ENCODE peak calls at places on chromosomes 7 and 10, in nine cellular contexts. One of them, this sample, is unnamed.

GRCh38 chr10:83769421-83769820 is 369.9 kb upstream of the GHITM start:
- DNase-seq in activated T-cell treated with anti-CD3 and anti-CD28 coated beads, Interleukin-2, amount 50 U/mL, for 4 hours: no peak
- DNase-seq in GM04504: no peak
- DNase-seq in ELF-1: no peak
- DNase-seq in fibroblast of the aortic adventitia: no peak
- DNase-seq in activated CD4-positive, alpha-beta T cell treated with anti-CD3 and anti-CD28 coated beads, Interleukin-2, amount 50 U/mL, for 1 hour: no peak
- DNase-seq in brain microvascular endothelial cell: no peak
- DNase-seq in NCI-H1417 treated with DMSO at 0.1 percent for 48 hours: no peak
- DNase-seq in lower lobe of right lung: no peak
- DNase-seq in this sample: no peak

GRCh38 chr10:33070101-33070500 is 112.1 kb upstream of the ITGB1 start:
- DNase-seq in ELF-1: no peak
- DNase-seq in lower lobe of right lung: no peak
- DNase-seq in activated T-cell treated with anti-CD3 and anti-CD28 coated beads, Interleukin-2, amount 50 U/mL, for 4 hours: no peak
- DNase-seq in NCI-H1417 treated with DMSO at 0.1 percent for 48 hours: no peak
- DNase-seq in GM04504: no peak
- DNase-seq in brain microvascular endothelial cell: no peak
- DNase-seq in activated CD4-positive, alpha-beta T cell treated with anti-CD3 and anti-CD28 coated beads, Interleukin-2, amount 50 U/mL, for 1 hour: no peak
- DNase-seq in fibroblast of the aortic adventitia: no peak
- DNase-seq in this sample: no peak

GRCh38 chr7:45582136-45582742 is 8.1 kb downstream of the ADCY1 start:
- DNase-seq in brain microvascular endothelial cell: no peak
- DNase-seq in activated T-cell treated with anti-CD3 and anti-CD28 coated beads, Interleukin-2, amount 50 U/mL, for 4 hours: no peak
- DNase-seq in activated CD4-positive, alpha-beta T cell treated with anti-CD3 and anti-CD28 coated beads, Interleukin-2, amount 50 U/mL, for 1 hour: no peak
- DNase-seq in NCI-H1417 treated with DMSO at 0.1 percent for 48 hours: no peak
- DNase-seq in ELF-1: no peak
- DNase-seq in fibroblast of the aortic adventitia: no peak
- DNase-seq in lower lobe of right lung: no peak
- DNase-seq in GM04504: no peak
- DNase-seq in this sample: no peak

GRCh38 chr10:33129987-33130386 is 172.0 kb upstream of the ITGB1 start:
- DNase-seq in brain microvascular endothelial cell: peak; percentile 93
- DNase-seq in GM04504: no peak
- DNase-seq in NCI-H1417 treated with DMSO at 0.1 percent for 48 hours: no peak
- DNase-seq in activated T-cell treated with anti-CD3 and anti-CD28 coated beads, Interleukin-2, amount 50 U/mL, for 4 hours: no peak
- DNase-seq in ELF-1: no peak
- DNase-seq in lower lobe of right lung: no peak
- DNase-seq in fibroblast of the aortic adventitia: peak; percentile 77
- DNase-seq in activated CD4-positive, alpha-beta T cell treated with anti-CD3 and anti-CD28 coated beads, Interleukin-2, amount 50 U/mL, for 1 hour: no peak
- DNase-seq in this sample: no peak

GRCh38 chr10:33066558-33067236 is 108.7 kb upstream of the ITGB1 start:
- DNase-seq in activated T-cell treated with anti-CD3 and anti-CD28 coated beads, Interleukin-2, amount 50 U/mL, for 4 hours: no peak
- DNase-seq in brain microvascular endothelial cell: peak; percentile 51
- DNase-seq in fibroblast of the aortic adventitia: peak; percentile 80
- DNase-seq in NCI-H1417 treated with DMSO at 0.1 percent for 48 hours: no peak
- DNase-seq in lower lobe of right lung: no peak
- DNase-seq in GM04504: peak; percentile 83
- DNase-seq in ELF-1: peak; percentile 35
- DNase-seq in activated CD4-positive, alpha-beta T cell treated with anti-CD3 and anti-CD28 coated beads, Interleukin-2, amount 50 U/mL, for 1 hour: no peak
- DNase-seq in this sample: no peak

GRCh38 chr10:6382081-6382480 is 179.3 kb downstream of the PFKFB3 start:
- DNase-seq in NCI-H1417 treated with DMSO at 0.1 percent for 48 hours: no peak
- DNase-seq in ELF-1: no peak
- DNase-seq in GM04504: peak; percentile 40
- DNase-seq in fibroblast of the aortic adventitia: peak; percentile 49
- DNase-seq in activated T-cell treated with anti-CD3 and anti-CD28 coated beads, Interleukin-2, amount 50 U/mL, for 4 hours: peak; percentile 32
- DNase-seq in activated CD4-positive, alpha-beta T cell treated with anti-CD3 and anti-CD28 coated beads, Interleukin-2, amount 50 U/mL, for 1 hour: peak; percentile 30
- DNase-seq in brain microvascular endothelial cell: no peak
- DNase-seq in lower lobe of right lung: no peak
- DNase-seq in this sample: peak; percentile 58

GRCh38 chr7:387132-388022 is 97.4 kb downstream of the FOXL3 start:
- DNase-seq in lower lobe of right lung: peak; percentile 36
- DNase-seq in brain microvascular endothelial cell: no peak
- DNase-seq in activated T-cell treated with anti-CD3 and anti-CD28 coated beads, Interleukin-2, amount 50 U/mL, for 4 hours: no peak
- DNase-seq in NCI-H1417 treated with DMSO at 0.1 percent for 48 hours: no peak
- DNase-seq in fibroblast of the aortic adventitia: no peak
- DNase-seq in activated CD4-positive, alpha-beta T cell treated with anti-CD3 and anti-CD28 coated beads, Interleukin-2, amount 50 U/mL, for 1 hour: no peak
- DNase-seq in ELF-1: no peak
- DNase-seq in GM04504: no peak
- DNase-seq in this sample: no peak

GRCh38 chr7:157940497-157940896 is 603.7 kb downstream of the DNAJB6 start:
- DNase-seq in GM04504: no peak
- DNase-seq in brain microvascular endothelial cell: no peak
- DNase-seq in ELF-1: no peak
- DNase-seq in activated T-cell treated with anti-CD3 and anti-CD28 coated beads, Interleukin-2, amount 50 U/mL, for 4 hours: no peak
- DNase-seq in activated CD4-positive, alpha-beta T cell treated with anti-CD3 and anti-CD28 coated beads, Interleukin-2, amount 50 U/mL, for 1 hour: no peak
- DNase-seq in NCI-H1417 treated with DMSO at 0.1 percent for 48 hours: no peak
- DNase-seq in lower lobe of right lung: no peak
- DNase-seq in fibroblast of the aortic adventitia: no peak
- DNase-seq in this sample: no peak

GRCh38 chr10:102634696-102635095 is 9.6 kb upstream of the TRIM8 start:
- DNase-seq in activated T-cell treated with anti-CD3 and anti-CD28 coated beads, Interleukin-2, amount 50 U/mL, for 4 hours: no peak
- DNase-seq in ELF-1: no peak
- DNase-seq in brain microvascular endothelial cell: no peak
- DNase-seq in lower lobe of right lung: peak; percentile 41
- DNase-seq in activated CD4-positive, alpha-beta T cell treated with anti-CD3 and anti-CD28 coated beads, Interleukin-2, amount 50 U/mL, for 1 hour: no peak
- DNase-seq in fibroblast of the aortic adventitia: no peak
- DNase-seq in GM04504: no peak
- DNase-seq in NCI-H1417 treated with DMSO at 0.1 percent for 48 hours: no peak
- DNase-seq in this sample: no peak

GRCh38 chr10:103766751-103767509 is 88.4 kb downstream of the SH3PXD2A start:
- DNase-seq in activated CD4-positive, alpha-beta T cell treated with anti-CD3 and anti-CD28 coated beads, Interleukin-2, amount 50 U/mL, for 1 hour: no peak
- DNase-seq in ELF-1: peak; percentile 53
- DNase-seq in fibroblast of the aortic adventitia: no peak
- DNase-seq in NCI-H1417 treated with DMSO at 0.1 percent for 48 hours: no peak
- DNase-seq in brain microvascular endothelial cell: no peak
- DNase-seq in activated T-cell treated with anti-CD3 and anti-CD28 coated beads, Interleukin-2, amount 50 U/mL, for 4 hours: no peak
- DNase-seq in GM04504: no peak
- DNase-seq in lower lobe of right lung: no peak
- DNase-seq in this sample: no peak

GRCh38 chr7:98354511-98355249 is 46.2 kb downstream of the BAIAP2L1 start:
- DNase-seq in ELF-1: peak; percentile 90
- DNase-seq in brain microvascular endothelial cell: peak; percentile 83
- DNase-seq in lower lobe of right lung: peak; percentile 75
- DNase-seq in NCI-H1417 treated with DMSO at 0.1 percent for 48 hours: no peak
- DNase-seq in fibroblast of the aortic adventitia: peak; percentile 78
- DNase-seq in activated CD4-positive, alpha-beta T cell treated with anti-CD3 and anti-CD28 coated beads, Interleukin-2, amount 50 U/mL, for 1 hour: no peak
- DNase-seq in GM04504: no peak
- DNase-seq in activated T-cell treated with anti-CD3 and anti-CD28 coated beads, Interleukin-2, amount 50 U/mL, for 4 hours: no peak
- DNase-seq in this sample: no peak

GRCh38 chr7:66832531-66833351 is 88.3 kb upstream of the TMEM248 start:
- DNase-seq in activated T-cell treated with anti-CD3 and anti-CD28 coated beads, Interleukin-2, amount 50 U/mL, for 4 hours: no peak
- DNase-seq in ELF-1: no peak
- DNase-seq in brain microvascular endothelial cell: no peak
- DNase-seq in NCI-H1417 treated with DMSO at 0.1 percent for 48 hours: no peak
- DNase-seq in fibroblast of the aortic adventitia: no peak
- DNase-seq in activated CD4-positive, alpha-beta T cell treated with anti-CD3 and anti-CD28 coated beads, Interleukin-2, amount 50 U/mL, for 1 hour: no peak
- DNase-seq in GM04504: no peak
- DNase-seq in lower lobe of right lung: peak; percentile 30
- DNase-seq in this sample: no peak

GRCh38 chr7:85014936-85015335 is 171.9 kb downstream of the SEMA3D start:
- DNase-seq in GM04504: no peak
- DNase-seq in brain microvascular endothelial cell: no peak
- DNase-seq in NCI-H1417 treated with DMSO at 0.1 percent for 48 hours: no peak
- DNase-seq in activated T-cell treated with anti-CD3 and anti-CD28 coated beads, Interleukin-2, amount 50 U/mL, for 4 hours: no peak
- DNase-seq in lower lobe of right lung: no peak
- DNase-seq in activated CD4-positive, alpha-beta T cell treated with anti-CD3 and anti-CD28 coated beads, Interleukin-2, amount 50 U/mL, for 1 hour: no peak
- DNase-seq in fibroblast of the aortic adventitia: no peak
- DNase-seq in ELF-1: no peak
- DNase-seq in this sample: no peak

GRCh38 chr7:36287371-36288241 is 102.1 kb upstream of the ANLN start:
- DNase-seq in GM04504: no peak
- DNase-seq in brain microvascular endothelial cell: no peak
- DNase-seq in lower lobe of right lung: no peak
- DNase-seq in activated T-cell treated with anti-CD3 and anti-CD28 coated beads, Interleukin-2, amount 50 U/mL, for 4 hours: peak; percentile 17
- DNase-seq in ELF-1: no peak
- DNase-seq in activated CD4-positive, alpha-beta T cell treated with anti-CD3 and anti-CD28 coated beads, Interleukin-2, amount 50 U/mL, for 1 hour: no peak
- DNase-seq in NCI-H1417 treated with DMSO at 0.1 percent for 48 hours: no peak
- DNase-seq in fibroblast of the aortic adventitia: no peak
- DNase-seq in this sample: no peak

GRCh38 chr7:16494955-16495719 is 29.6 kb upstream of the SOSTDC1 start:
- DNase-seq in GM04504: no peak
- DNase-seq in NCI-H1417 treated with DMSO at 0.1 percent for 48 hours: no peak
- DNase-seq in fibroblast of the aortic adventitia: no peak
- DNase-seq in brain microvascular endothelial cell: no peak
- DNase-seq in activated T-cell treated with anti-CD3 and anti-CD28 coated beads, Interleukin-2, amount 50 U/mL, for 4 hours: no peak
- DNase-seq in activated CD4-positive, alpha-beta T cell treated with anti-CD3 and anti-CD28 coated beads, Interleukin-2, amount 50 U/mL, for 1 hour: no peak
- DNase-seq in ELF-1: no peak
- DNase-seq in lower lobe of right lung: no peak
- DNase-seq in this sample: no peak

GRCh38 chr7:134777908-134778580 is 1.4 kb upstream of the CALD1 start:
- DNase-seq in fibroblast of the aortic adventitia: peak; percentile 74
- DNase-seq in lower lobe of right lung: no peak
- DNase-seq in GM04504: no peak
- DNase-seq in activated T-cell treated with anti-CD3 and anti-CD28 coated beads, Interleukin-2, amount 50 U/mL, for 4 hours: no peak
- DNase-seq in NCI-H1417 treated with DMSO at 0.1 percent for 48 hours: no peak
- DNase-seq in activated CD4-positive, alpha-beta T cell treated with anti-CD3 and anti-CD28 coated beads, Interleukin-2, amount 50 U/mL, for 1 hour: no peak
- DNase-seq in ELF-1: peak; percentile 22
- DNase-seq in brain microvascular endothelial cell: no peak
- DNase-seq in this sample: no peak

GRCh38 chr7:80941206-80941758 is 22.4 kb upstream of the SEMA3C start:
- DNase-seq in NCI-H1417 treated with DMSO at 0.1 percent for 48 hours: no peak
- DNase-seq in fibroblast of the aortic adventitia: peak; percentile 89
- DNase-seq in activated CD4-positive, alpha-beta T cell treated with anti-CD3 and anti-CD28 coated beads, Interleukin-2, amount 50 U/mL, for 1 hour: no peak
- DNase-seq in activated T-cell treated with anti-CD3 and anti-CD28 coated beads, Interleukin-2, amount 50 U/mL, for 4 hours: no peak
- DNase-seq in ELF-1: no peak
- DNase-seq in lower lobe of right lung: no peak
- DNase-seq in brain microvascular endothelial cell: peak; percentile 40
- DNase-seq in GM04504: peak; percentile 57
- DNase-seq in this sample: no peak

GRCh38 chr7:121752706-121753105 is 120.3 kb upstream of the PTPRZ1 start:
- DNase-seq in activated T-cell treated with anti-CD3 and anti-CD28 coated beads, Interleukin-2, amount 50 U/mL, for 4 hours: no peak
- DNase-seq in NCI-H1417 treated with DMSO at 0.1 percent for 48 hours: no peak
- DNase-seq in GM04504: no peak
- DNase-seq in brain microvascular endothelial cell: no peak
- DNase-seq in ELF-1: peak; percentile 2
- DNase-seq in activated CD4-positive, alpha-beta T cell treated with anti-CD3 and anti-CD28 coated beads, Interleukin-2, amount 50 U/mL, for 1 hour: no peak
- DNase-seq in lower lobe of right lung: no peak
- DNase-seq in fibroblast of the aortic adventitia: peak; percentile 43
- DNase-seq in this sample: peak; percentile 29

GRCh38 chr10:107031981-107032699 is 132.4 kb downstream of the SORCS1 start:
- DNase-seq in NCI-H1417 treated with DMSO at 0.1 percent for 48 hours: no peak
- DNase-seq in activated T-cell treated with anti-CD3 and anti-CD28 coated beads, Interleukin-2, amount 50 U/mL, for 4 hours: no peak
- DNase-seq in activated CD4-positive, alpha-beta T cell treated with anti-CD3 and anti-CD28 coated beads, Interleukin-2, amount 50 U/mL, for 1 hour: no peak
- DNase-seq in ELF-1: no peak
- DNase-seq in lower lobe of right lung: no peak
- DNase-seq in brain microvascular endothelial cell: peak; percentile 1
- DNase-seq in fibroblast of the aortic adventitia: no peak
- DNase-seq in GM04504: no peak
- DNase-seq in this sample: no peak

GRCh38 chr7:35647171-35647574 is 47.8 kb downstream of the HERPUD2 start:
- DNase-seq in activated CD4-positive, alpha-beta T cell treated with anti-CD3 and anti-CD28 coated beads, Interleukin-2, amount 50 U/mL, for 1 hour: no peak
- DNase-seq in fibroblast of the aortic adventitia: no peak
- DNase-seq in ELF-1: peak; percentile 65
- DNase-seq in NCI-H1417 treated with DMSO at 0.1 percent for 48 hours: no peak
- DNase-seq in lower lobe of right lung: no peak
- DNase-seq in activated T-cell treated with anti-CD3 and anti-CD28 coated beads, Interleukin-2, amount 50 U/mL, for 4 hours: no peak
- DNase-seq in GM04504: no peak
- DNase-seq in brain microvascular endothelial cell: peak; percentile 7
- DNase-seq in this sample: no peak

GRCh38 chr7:45151967-45152366 is 5.6 kb upstream of the RAMP3 start:
- DNase-seq in activated CD4-positive, alpha-beta T cell treated with anti-CD3 and anti-CD28 coated beads, Interleukin-2, amount 50 U/mL, for 1 hour: no peak
- DNase-seq in fibroblast of the aortic adventitia: no peak
- DNase-seq in NCI-H1417 treated with DMSO at 0.1 percent for 48 hours: no peak
- DNase-seq in lower lobe of right lung: no peak
- DNase-seq in activated T-cell treated with anti-CD3 and anti-CD28 coated beads, Interleukin-2, amount 50 U/mL, for 4 hours: no peak
- DNase-seq in ELF-1: no peak
- DNase-seq in brain microvascular endothelial cell: no peak
- DNase-seq in GM04504: no peak
- DNase-seq in this sample: no peak

GRCh38 chr10:31146496-31147219 is 115.0 kb upstream of the ZNF438 start:
- DNase-seq in ELF-1: peak; percentile 41
- DNase-seq in lower lobe of right lung: no peak
- DNase-seq in NCI-H1417 treated with DMSO at 0.1 percent for 48 hours: no peak
- DNase-seq in GM04504: peak; percentile 53
- DNase-seq in brain microvascular endothelial cell: peak; percentile 73
- DNase-seq in activated T-cell treated with anti-CD3 and anti-CD28 coated beads, Interleukin-2, amount 50 U/mL, for 4 hours: no peak
- DNase-seq in activated CD4-positive, alpha-beta T cell treated with anti-CD3 and anti-CD28 coated beads, Interleukin-2, amount 50 U/mL, for 1 hour: no peak
- DNase-seq in fibroblast of the aortic adventitia: peak; percentile 66
- DNase-seq in this sample: no peak

GRCh38 chr10:5766189-5766588 is 47.0 kb downstream of the GDI2 start:
- DNase-seq in GM04504: no peak
- DNase-seq in brain microvascular endothelial cell: no peak
- DNase-seq in ELF-1: no peak
- DNase-seq in lower lobe of right lung: no peak
- DNase-seq in activated CD4-positive, alpha-beta T cell treated with anti-CD3 and anti-CD28 coated beads, Interleukin-2, amount 50 U/mL, for 1 hour: no peak
- DNase-seq in NCI-H1417 treated with DMSO at 0.1 percent for 48 hours: no peak
- DNase-seq in fibroblast of the aortic adventitia: no peak
- DNase-seq in activated T-cell treated with anti-CD3 and anti-CD28 coated beads, Interleukin-2, amount 50 U/mL, for 4 hours: no peak
- DNase-seq in this sample: no peak

GRCh38 chr10:3775671-3776551 is 9.1 kb downstream of the KLF6 start:
- DNase-seq in NCI-H1417 treated with DMSO at 0.1 percent for 48 hours: no peak
- DNase-seq in lower lobe of right lung: no peak
- DNase-seq in brain microvascular endothelial cell: peak; percentile 66
- DNase-seq in GM04504: no peak
- DNase-seq in activated CD4-positive, alpha-beta T cell treated with anti-CD3 and anti-CD28 coated beads, Interleukin-2, amount 50 U/mL, for 1 hour: peak; percentile 37
- DNase-seq in ELF-1: peak; percentile 89
- DNase-seq in activated T-cell treated with anti-CD3 and anti-CD28 coated beads, Interleukin-2, amount 50 U/mL, for 4 hours: no peak
- DNase-seq in fibroblast of the aortic adventitia: peak; percentile 68
- DNase-seq in this sample: no peak

GRCh38 chr10:3330687-3331086 is 158.1 kb upstream of the PITRM1 start:
- DNase-seq in fibroblast of the aortic adventitia: peak; percentile 77
- DNase-seq in activated T-cell treated with anti-CD3 and anti-CD28 coated beads, Interleukin-2, amount 50 U/mL, for 4 hours: no peak
- DNase-seq in brain microvascular endothelial cell: peak; percentile 82
- DNase-seq in NCI-H1417 treated with DMSO at 0.1 percent for 48 hours: no peak
- DNase-seq in GM04504: no peak
- DNase-seq in activated CD4-positive, alpha-beta T cell treated with anti-CD3 and anti-CD28 coated beads, Interleukin-2, amount 50 U/mL, for 1 hour: no peak
- DNase-seq in lower lobe of right lung: peak; percentile 80
- DNase-seq in ELF-1: peak; percentile 21
- DNase-seq in this sample: no peak

GRCh38 chr7:84502222-84502621 is 307.6 kb upstream of the SEMA3A start:
- DNase-seq in ELF-1: no peak
- DNase-seq in GM04504: no peak
- DNase-seq in NCI-H1417 treated with DMSO at 0.1 percent for 48 hours: no peak
- DNase-seq in activated T-cell treated with anti-CD3 and anti-CD28 coated beads, Interleukin-2, amount 50 U/mL, for 4 hours: no peak
- DNase-seq in fibroblast of the aortic adventitia: no peak
- DNase-seq in activated CD4-positive, alpha-beta T cell treated with anti-CD3 and anti-CD28 coated beads, Interleukin-2, amount 50 U/mL, for 1 hour: no peak
- DNase-seq in lower lobe of right lung: no peak
- DNase-seq in brain microvascular endothelial cell: no peak
- DNase-seq in this sample: no peak

GRCh38 chr10:30398193-30398592 is 35.8 kb upstream of the MAP3K8 start:
- DNase-seq in fibroblast of the aortic adventitia: no peak
- DNase-seq in activated CD4-positive, alpha-beta T cell treated with anti-CD3 and anti-CD28 coated beads, Interleukin-2, amount 50 U/mL, for 1 hour: no peak
- DNase-seq in ELF-1: no peak
- DNase-seq in GM04504: no peak
- DNase-seq in activated T-cell treated with anti-CD3 and anti-CD28 coated beads, Interleukin-2, amount 50 U/mL, for 4 hours: no peak
- DNase-seq in brain microvascular endothelial cell: no peak
- DNase-seq in NCI-H1417 treated with DMSO at 0.1 percent for 48 hours: no peak
- DNase-seq in lower lobe of right lung: no peak
- DNase-seq in this sample: no peak